ENCODE peak calls at places on chromosomes 2 and 18, in ten cellular contexts. One of them, this sample, is unnamed.

GRCh38 chr18:70232251-70232650 is 26.8 kb upstream of the RTTN start:
- DNase-seq in stomach: no peak
- DNase-seq in H1: no peak
- DNase-seq in uterus: no peak
- DNase-seq in HepG2: no peak
- DNase-seq in heart left ventricle: no peak
- DNase-seq in A549: no peak
- DNase-seq in breast epithelium: no peak
- DNase-seq in esophagus squamous epithelium: no peak
- DNase-seq in gastrocnemius medialis: no peak
- DNase-seq in this sample: no peak

GRCh38 chr2:190744041-190744440 is 95.2 kb downstream of the NAB1 start:
- DNase-seq in stomach: no peak
- DNase-seq in H1: no peak
- DNase-seq in uterus: no peak
- DNase-seq in HepG2: no peak
- DNase-seq in heart left ventricle: no peak
- DNase-seq in A549: no peak
- DNase-seq in breast epithelium: no peak
- DNase-seq in esophagus squamous epithelium: no peak
- DNase-seq in gastrocnemius medialis: no peak
- DNase-seq in this sample: no peak

GRCh38 chr18:68841301-68841700 is 43.4 kb downstream of the CCDC102B start:
- DNase-seq in stomach: no peak
- DNase-seq in H1: no peak
- DNase-seq in uterus: no peak
- DNase-seq in HepG2: no peak
- DNase-seq in heart left ventricle: no peak
- DNase-seq in A549: no peak
- DNase-seq in breast epithelium: no peak
- DNase-seq in esophagus squamous epithelium: no peak
- DNase-seq in gastrocnemius medialis: no peak
- DNase-seq in this sample: no peak

GRCh38 chr2:182784777-182785176 is 68.7 kb downstream of the DNAJC10 start:
- DNase-seq in stomach: no peak
- DNase-seq in H1: no peak
- DNase-seq in uterus: no peak
- DNase-seq in HepG2: peak; percentile 52
- DNase-seq in heart left ventricle: no peak
- DNase-seq in A549: no peak
- DNase-seq in breast epithelium: no peak
- DNase-seq in esophagus squamous epithelium: no peak
- DNase-seq in gastrocnemius medialis: no peak
- DNase-seq in this sample: no peak

GRCh38 chr2:241066893-241067341 is 35.2 kb downstream of the MTERF4 start:
- DNase-seq in stomach: no peak
- DNase-seq in H1: peak; percentile 80
- DNase-seq in uterus: no peak
- DNase-seq in HepG2: no peak
- DNase-seq in heart left ventricle: no peak
- DNase-seq in A549: no peak
- DNase-seq in breast epithelium: no peak
- DNase-seq in esophagus squamous epithelium: no peak
- DNase-seq in gastrocnemius medialis: no peak
- DNase-seq in this sample: no peak

GRCh38 chr2:241884951-241885700 is 15.6 kb downstream of the RTP5 start:
- DNase-seq in stomach: no peak
- DNase-seq in H1: no peak
- DNase-seq in uterus: no peak
- DNase-seq in HepG2: no peak
- DNase-seq in heart left ventricle: no peak
- DNase-seq in A549: no peak
- DNase-seq in breast epithelium: no peak
- DNase-seq in esophagus squamous epithelium: no peak
- DNase-seq in gastrocnemius medialis: no peak
- DNase-seq in this sample: no peak

GRCh38 chr2:109481196-109481555 is 132.6 kb downstream of the SEPTIN10 start:
- DNase-seq in stomach: peak; percentile 81
- DNase-seq in H1: no peak
- DNase-seq in uterus: no peak
- DNase-seq in HepG2: no peak
- DNase-seq in heart left ventricle: no peak
- DNase-seq in A549: no peak
- DNase-seq in breast epithelium: peak; percentile 71
- DNase-seq in esophagus squamous epithelium: no peak
- DNase-seq in gastrocnemius medialis: peak; percentile 38
- DNase-seq in this sample: no peak

GRCh38 chr2:201701591-201701990 is 3.1 kb upstream of the MPP4 start:
- DNase-seq in stomach: no peak
- DNase-seq in H1: no peak
- DNase-seq in uterus: no peak
- DNase-seq in HepG2: no peak
- DNase-seq in heart left ventricle: no peak
- DNase-seq in A549: no peak
- DNase-seq in breast epithelium: no peak
- DNase-seq in esophagus squamous epithelium: no peak
- DNase-seq in gastrocnemius medialis: no peak
- DNase-seq in this sample: no peak

GRCh38 chr2:151337643-151338042 is 19.7 kb upstream of the TNFAIP6 start:
- DNase-seq in stomach: no peak
- DNase-seq in H1: no peak
- DNase-seq in uterus: no peak
- DNase-seq in HepG2: no peak
- DNase-seq in heart left ventricle: no peak
- DNase-seq in A549: no peak
- DNase-seq in breast epithelium: no peak
- DNase-seq in esophagus squamous epithelium: no peak
- DNase-seq in gastrocnemius medialis: no peak
- DNase-seq in this sample: no peak

GRCh38 chr2:7450188-7451156 is 533.3 kb downstream of the RNF144A start:
- DNase-seq in stomach: no peak
- DNase-seq in H1: no peak
- DNase-seq in uterus: no peak
- DNase-seq in HepG2: no peak
- DNase-seq in heart left ventricle: no peak
- DNase-seq in A549: no peak
- DNase-seq in breast epithelium: no peak
- DNase-seq in esophagus squamous epithelium: no peak
- DNase-seq in gastrocnemius medialis: no peak
- DNase-seq in this sample: peak; percentile 63

GRCh38 chr18:5393779-5394178 is 98.3 kb upstream of the ZBTB14 start:
- DNase-seq in stomach: no peak
- DNase-seq in H1: no peak
- DNase-seq in uterus: no peak
- DNase-seq in HepG2: no peak
- DNase-seq in heart left ventricle: no peak
- DNase-seq in A549: no peak
- DNase-seq in breast epithelium: no peak
- DNase-seq in esophagus squamous epithelium: no peak
- DNase-seq in gastrocnemius medialis: no peak
- DNase-seq in this sample: no peak

GRCh38 chr18:61882296-61883004 is 10.4 kb downstream of the RNF152 start:
- DNase-seq in stomach: no peak
- DNase-seq in H1: no peak
- DNase-seq in uterus: no peak
- DNase-seq in HepG2: no peak
- DNase-seq in heart left ventricle: no peak
- DNase-seq in A549: no peak
- DNase-seq in breast epithelium: no peak
- DNase-seq in esophagus squamous epithelium: no peak
- DNase-seq in gastrocnemius medialis: no peak
- DNase-seq in this sample: no peak

GRCh38 chr2:197972017-197972416 is 167.6 kb downstream of the PLCL1 start:
- DNase-seq in stomach: peak; percentile 43
- DNase-seq in H1: no peak
- DNase-seq in uterus: peak; percentile 65
- DNase-seq in HepG2: no peak
- DNase-seq in heart left ventricle: peak; percentile 43
- DNase-seq in A549: no peak
- DNase-seq in breast epithelium: no peak
- DNase-seq in esophagus squamous epithelium: no peak
- DNase-seq in gastrocnemius medialis: peak; percentile 21
- DNase-seq in this sample: no peak

GRCh38 chr2:207969249-207969648 is 56.1 kb downstream of the PLEKHM3 start:
- DNase-seq in stomach: no peak
- DNase-seq in H1: no peak
- DNase-seq in uterus: no peak
- DNase-seq in HepG2: no peak
- DNase-seq in heart left ventricle: no peak
- DNase-seq in A549: no peak
- DNase-seq in breast epithelium: no peak
- DNase-seq in esophagus squamous epithelium: no peak
- DNase-seq in gastrocnemius medialis: no peak
- DNase-seq in this sample: no peak
- TF ChIP-seq POLR2A in stomach: no peak
- TF ChIP-seq POLR2A in H1: no peak
- TF ChIP-seq POLR2A in uterus: no peak
- TF ChIP-seq POLR2A in HepG2: no peak
- TF ChIP-seq POLR2A in heart left ventricle: no peak
- TF ChIP-seq POLR2A in A549: no peak
- TF ChIP-seq POLR2A in breast epithelium: no peak
- TF ChIP-seq POLR2A in esophagus squamous epithelium: no peak
- TF ChIP-seq POLR2A in gastrocnemius medialis: no peak
- TF ChIP-seq POLR2A in this sample: no peak

DNA sequence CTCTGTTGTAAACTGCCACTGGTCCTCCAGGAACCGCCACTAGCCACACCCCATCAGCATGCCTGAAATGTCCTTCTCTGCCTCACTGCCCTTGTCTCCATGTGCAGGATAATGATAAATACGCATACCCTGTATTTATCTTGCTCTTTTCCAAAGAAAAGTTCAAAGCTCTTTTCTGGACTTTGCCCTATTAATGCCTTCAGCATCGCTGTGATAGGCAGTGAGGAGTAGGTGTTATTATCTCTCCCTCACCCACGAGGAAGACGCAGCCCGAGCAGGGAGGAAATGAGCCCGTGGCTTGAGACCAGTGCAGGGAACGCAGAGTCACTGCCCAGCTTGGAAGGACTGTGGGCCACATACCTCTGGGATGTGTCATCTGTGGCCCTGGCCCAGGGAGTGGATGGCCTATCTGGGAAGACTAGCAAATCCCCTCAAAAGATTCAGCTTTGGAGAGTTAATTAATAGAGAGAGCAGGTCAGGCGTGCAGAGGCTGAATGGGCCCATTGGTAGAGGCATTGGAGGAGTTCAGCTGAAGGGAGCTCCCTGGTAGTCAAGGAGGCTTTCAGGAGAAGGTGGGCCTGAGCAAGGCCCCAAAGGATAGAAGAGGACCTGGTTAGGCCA is 39.5 kb upstream of the MCFD2 start:
- DNase-seq in stomach: peak; percentile 43
- DNase-seq in H1: no peak
- DNase-seq in uterus: peak; percentile 76
- DNase-seq in HepG2: peak; percentile 92
- DNase-seq in heart left ventricle: peak; percentile 69
- DNase-seq in A549: peak; percentile 86
- DNase-seq in breast epithelium: peak; percentile 61
- DNase-seq in esophagus squamous epithelium: no peak
- DNase-seq in gastrocnemius medialis: peak; percentile 75
- DNase-seq in this sample: peak; percentile 81
- H3K4me3 ChIP-seq in stomach: no peak overlapping the region
- H3K4me3 ChIP-seq in H1: no peak overlapping the region
- H3K4me3 ChIP-seq in uterus: no peak overlapping the region
- H3K4me3 ChIP-seq in HepG2: no peak overlapping the region
- H3K4me3 ChIP-seq in heart left ventricle: no peak overlapping the region
- H3K4me3 ChIP-seq in A549: no peak overlapping the region
- H3K4me3 ChIP-seq in breast epithelium: no peak overlapping the region
- H3K4me3 ChIP-seq in esophagus squamous epithelium: no peak overlapping the region
- H3K4me3 ChIP-seq in gastrocnemius medialis: no peak overlapping the region
- H3K4me3 ChIP-seq in this sample: no peak overlapping the region

GRCh38 chr18:80022613-80023012 is 11.6 kb upstream of the RBFA start:
- DNase-seq in stomach: no peak
- DNase-seq in H1: no peak
- DNase-seq in uterus: no peak
- DNase-seq in HepG2: no peak
- DNase-seq in heart left ventricle: no peak
- DNase-seq in A549: no peak
- DNase-seq in breast epithelium: no peak
- DNase-seq in esophagus squamous epithelium: no peak
- DNase-seq in gastrocnemius medialis: no peak
- DNase-seq in this sample: no peak

GRCh38 chr18:80026363-80026762 is 7.9 kb upstream of the RBFA start:
- DNase-seq in stomach: no peak
- DNase-seq in H1: no peak
- DNase-seq in uterus: no peak
- DNase-seq in HepG2: no peak
- DNase-seq in heart left ventricle: no peak
- DNase-seq in A549: no peak
- DNase-seq in breast epithelium: no peak
- DNase-seq in esophagus squamous epithelium: no peak
- DNase-seq in gastrocnemius medialis: no peak
- DNase-seq in this sample: no peak

DNA sequence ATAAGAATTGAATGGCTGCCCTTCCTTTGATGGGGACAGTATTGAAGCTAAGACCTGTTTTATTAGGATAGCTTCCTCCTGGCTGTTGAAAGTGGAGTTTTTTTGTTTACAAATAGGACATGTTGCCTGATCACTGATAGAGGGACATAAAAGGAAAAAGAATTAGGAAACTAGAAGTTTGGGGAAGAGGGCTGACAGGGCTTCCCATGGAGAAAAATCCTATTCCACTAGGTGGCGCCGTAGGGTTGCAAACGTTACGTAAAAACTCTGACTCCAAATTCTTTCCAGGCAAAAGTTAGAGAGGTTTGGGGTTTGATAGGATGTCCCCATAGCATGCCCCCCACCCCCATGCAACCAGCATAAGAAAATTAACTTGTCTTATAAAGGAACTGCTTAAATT is 11.1 kb upstream of the RBFA start:
- DNase-seq in stomach: no peak
- DNase-seq in H1: peak; percentile 80
- DNase-seq in uterus: no peak
- DNase-seq in HepG2: no peak
- DNase-seq in heart left ventricle: no peak
- DNase-seq in A549: no peak
- DNase-seq in breast epithelium: no peak
- DNase-seq in esophagus squamous epithelium: no peak
- DNase-seq in gastrocnemius medialis: no peak
- DNase-seq in this sample: no peak
- H3K9me3 ChIP-seq in stomach: peaks cover 81% of the 10 kb centered on the region
- H3K9me3 ChIP-seq in H1: peaks cover 54% of the 10 kb centered on the region
- H3K9me3 ChIP-seq in uterus: no peaks in the 10 kb centered on the region
- H3K9me3 ChIP-seq in HepG2: peaks cover 81% of the 10 kb centered on the region
- H3K9me3 ChIP-seq in heart left ventricle: peaks cover 95% of the 10 kb centered on the region
- H3K9me3 ChIP-seq in A549: peaks cover 12% of the 10 kb centered on the region
- H3K9me3 ChIP-seq in breast epithelium: peaks cover 95% of the 10 kb centered on the region
- H3K9me3 ChIP-seq in esophagus squamous epithelium: peaks cover 8% of the 10 kb centered on the region
- H3K9me3 ChIP-seq in gastrocnemius medialis: peaks cover 44% of the 10 kb centered on the region
- H3K9me3 ChIP-seq in this sample: peaks cover 48% of the 10 kb centered on the region

DNA sequence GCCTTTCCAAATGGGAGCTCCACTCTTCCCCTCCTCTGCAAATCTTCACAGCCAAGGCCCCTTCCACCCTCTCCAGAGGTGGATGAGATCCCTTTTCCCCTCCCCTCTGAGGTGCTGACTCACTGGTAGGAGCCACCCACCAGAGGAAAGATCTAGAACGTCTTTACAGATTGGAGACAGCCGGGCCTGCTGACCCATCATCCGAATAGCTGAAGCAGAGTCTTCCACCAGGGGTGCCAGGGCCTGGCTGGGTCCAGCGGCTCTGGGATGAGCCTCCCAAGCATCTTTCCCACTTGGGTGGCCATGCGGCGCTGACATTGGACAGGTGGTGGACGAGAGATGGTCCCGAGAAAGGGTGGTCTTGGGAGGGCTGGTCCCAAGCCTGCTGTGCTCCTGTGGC is 9.0 kb downstream of the ERFE start:
- DNase-seq in stomach: peak; percentile 15
- DNase-seq in H1: no peak
- DNase-seq in uterus: no peak
- DNase-seq in HepG2: no peak
- DNase-seq in heart left ventricle: no peak
- DNase-seq in A549: no peak
- DNase-seq in breast epithelium: no peak
- DNase-seq in esophagus squamous epithelium: no peak
- DNase-seq in gastrocnemius medialis: no peak
- DNase-seq in this sample: no peak
- TF ChIP-seq POLR2A in stomach: no peak
- TF ChIP-seq POLR2A in H1: no peak
- TF ChIP-seq POLR2A in uterus: no peak
- TF ChIP-seq POLR2A in HepG2: no peak
- TF ChIP-seq POLR2A in heart left ventricle: no peak
- TF ChIP-seq POLR2A in A549: no peak
- TF ChIP-seq POLR2A in breast epithelium: no peak
- TF ChIP-seq POLR2A in esophagus squamous epithelium: no peak
- TF ChIP-seq POLR2A in gastrocnemius medialis: no peak
- TF ChIP-seq POLR2A in this sample: no peak

This sample was measured in Peyer's patch.